ENCODE peak calls at places on chromosomes 16 and 17, in ten cellular contexts. C is stimulated activated CD4-positive, alpha-beta T cell treated with anti-CD3 and anti-CD28 coated beads, Interleukin-15, amount 100 ng/mL, for 24 hours; M is HS-5; T is AG20443; H is naive B cell; P is H9; V is AG04449; S is T-cell; J is activated CD4-positive, CD25-positive, alpha-beta regulatory T cell treated with anti-CD3 and anti-CD28 coated beads, Interleukin-2, amount 50 U/mL, for 72 hours; W is heart left ventricle. G is an unnamed sample.

GRCh38 chr16:56836410-56836834 is 28.6 kb upstream of the SLC12A3 start:
- DNase-seq in C (no peak), M (no peak), T (no peak), H (no peak), P (no peak), V (no peak), S (no peak), J (no peak), W (no peak), G (no peak)

GRCh38 chr16:50756466-50756865 is 14.6 kb downstream of the CYLD start:
- DNase-seq in C (no peak), M (no peak), T (no peak), H (no peak), P (no peak), V (no peak), S (no peak), J (no peak), W (no peak), G (no peak)

GRCh38 chr16:8928467-8928957 is 35.2 kb downstream of the USP7 start:
- DNase-seq in C (peak; percentile 72), M (no peak), T (no peak), H (no peak), P (no peak), V (no peak), S (no peak), J (no peak), W (no peak), G (no peak)

GRCh38 chr17:43784628-43785101 is 4.4 kb downstream of the CFAP97D1 start:
- DNase-seq in C (no peak), M (no peak), T (peak; percentile 65), H (no peak), P (no peak), V (peak; percentile 55), S (no peak), J (no peak), W (no peak), G (no peak)

GRCh38 chr17:42399948-42400843 is 12.0 kb upstream of the STAT3 start:
- DNase-seq in C (no peak), M (no peak), T (no peak), H (no peak), P (peak; percentile 49), V (no peak), S (no peak), J (no peak), W (no peak), G (no peak)

GRCh38 chr17:44829558-44830358 is at the start of gene GJC1:
- DNase-seq in C (peak; percentile 47), M (no peak), T (peak; percentile 85), H (peak; percentile 13), P (peak; percentile 58), V (no peak), S (no peak), J (peak; percentile 39), W (peak; percentile 49), G (peak; percentile 55)

GRCh38 chr17:13346996-13347762 is 254.6 kb downstream of the HS3ST3A1 start:
- DNase-seq in C (peak; percentile 21), M (peak; percentile 98), T (peak; percentile 63), H (no peak), P (no peak), V (peak; percentile 75), S (no peak), J (no peak), W (no peak), G (no peak)

GRCh38 chr16:31893824-31894223 is 20.2 kb downstream of the ZNF267 start:
- DNase-seq in C (no peak), M (no peak), T (no peak), H (no peak), P (no peak), V (no peak), S (no peak), J (no peak), W (no peak), G (no peak)

GRCh38 chr17:2042355-2042929 is 620 bp downstream of the OVCA2 start:
- DNase-seq in C (peak; percentile 29), M (no peak), T (peak; percentile 37), H (no peak), P (peak; percentile 62), V (no peak), S (no peak), J (no peak), W (no peak), G (no peak)

GRCh38 chr17:76672270-76672851 is 28.8 kb upstream of the ST6GALNAC1 start:
- DNase-seq in C (no peak), M (no peak), T (no peak), H (no peak), P (no peak), V (no peak), S (no peak), J (no peak), W (no peak), G (no peak)

GRCh38 chr17:76240461-76241204 is at the start of gene RNF157:
- DNase-seq in C (peak; percentile 71), M (no peak), T (peak; percentile 88), H (peak; percentile 53), P (peak; percentile 91), V (no peak), S (peak; percentile 55), J (peak; percentile 60), W (peak; percentile 62), G (peak; percentile 78)

GRCh38 chr17:61806941-61807340 is 56.4 kb downstream of the BRIP1 start:
- DNase-seq in C (no peak), M (no peak), T (no peak), H (no peak), P (no peak), V (peak; percentile 24), S (no peak), J (no peak), W (no peak), G (no peak)

GRCh38 chr17:40529991-40530390 is 28.6 kb upstream of the TNS4 start:
- DNase-seq in C (no peak), M (no peak), T (no peak), H (no peak), P (no peak), V (no peak), S (no peak), J (no peak), W (no peak), G (no peak)

GRCh38 chr16:85613609-85614337 is 651 bp downstream of the GSE1 start:
- DNase-seq in C (peak; percentile 25), M (no peak), T (peak; percentile 62), H (peak; percentile 24), P (peak; percentile 75), V (no peak), S (no peak), J (no peak), W (peak; percentile 83), G (no peak)

GRCh38 chr16:86660623-86661022 is 82.3 kb downstream of the FOXL1 start:
- DNase-seq in C (no peak), M (no peak), T (no peak), H (no peak), P (no peak), V (no peak), S (no peak), J (no peak), W (no peak), G (no peak)

GRCh38 chr16:57603110-57604024 is 25.1 kb upstream of the ADGRG1 start:
- DNase-seq in C (no peak), M (no peak), T (no peak), H (no peak), P (no peak), V (no peak), S (no peak), J (no peak), W (no peak), G (no peak)

GRCh38 chr16:50259334-50260205 is 6.8 kb upstream of the ADCY7 start:
- DNase-seq in C (no peak), M (no peak), T (peak; percentile 61), H (no peak), P (no peak), V (no peak), S (no peak), J (no peak), W (no peak), G (no peak)

GRCh38 chr17:83144421-83145357 is 65.3 kb downstream of the METRNL start:
- DNase-seq in C (no peak), M (no peak), T (peak; percentile 82), H (no peak), P (no peak), V (no peak), S (no peak), J (peak; percentile 18), W (no peak), G (no peak)

GRCh38 chr17:48457080-48457836 is 27.2 kb upstream of the SKAP1 start:
- DNase-seq in C (peak; percentile 81), M (no peak), T (peak; percentile 82), H (peak; percentile 81), P (peak; percentile 86), V (no peak), S (peak; percentile 72), J (peak; percentile 75), W (peak; percentile 32), G (peak; percentile 81)

GRCh38 chr16:4207683-4208528 is 34.0 kb downstream of the SRL start:
- DNase-seq in C (no peak), M (no peak), T (no peak), H (no peak), P (no peak), V (no peak), S (no peak), J (no peak), W (peak; percentile 54), G (no peak)

GRCh38 chr16:8686879-8687278 is 12.5 kb downstream of the ABAT start:
- DNase-seq in C (no peak), M (no peak), T (no peak), H (no peak), P (no peak), V (no peak), S (no peak), J (no peak), W (no peak), G (no peak)

GRCh38 chr17:34580685-34581445 is 1.5 kb downstream of the TMEM132E start:
- DNase-seq in C (peak; percentile 41), M (no peak), T (no peak), H (no peak), P (peak; percentile 57), V (no peak), S (no peak), J (no peak), W (no peak), G (no peak)

GRCh38 chr16:14409563-14409962 is 220.5 kb downstream of the PARN start:
- DNase-seq in C (no peak), M (peak; percentile 85), T (peak; percentile 79), H (no peak), P (no peak), V (peak; percentile 96), S (no peak), J (no peak), W (no peak), G (peak; percentile 38)

GRCh38 chr16:22844426-22844825 is 30.5 kb downstream of the HS3ST2 start:
- DNase-seq in C (no peak), M (no peak), T (no peak), H (no peak), P (no peak), V (no peak), S (no peak), J (no peak), W (no peak), G (no peak)

GRCh38 chr17:80009391-80010282 is 26.0 kb downstream of the TBC1D16 start:
- DNase-seq in C (no peak), M (no peak), T (no peak), H (no peak), P (no peak), V (no peak), S (no peak), J (no peak), W (no peak), G (no peak)

GRCh38 chr16:84699147-84699711 is 571 bp upstream of the USP10 start:
- DNase-seq in C (peak; percentile 38), M (no peak), T (no peak), H (no peak), P (no peak), V (no peak), S (peak; percentile 11), J (no peak), W (no peak), G (peak; percentile 24)

GRCh38 chr17:50203086-50203485 is 1.7 kb upstream of the COL1A1 start:
- DNase-seq in C (no peak), M (no peak), T (peak; percentile 74), H (no peak), P (no peak), V (no peak), S (no peak), J (no peak), W (no peak), G (no peak)

GRCh38 chr17:73760186-73760758 is 116.0 kb upstream of the SDK2 start:
- DNase-seq in C (peak; percentile 3), M (no peak), T (no peak), H (no peak), P (peak; percentile 93), V (no peak), S (no peak), J (no peak), W (no peak), G (no peak)

G was measured in HTR-8/SVneo.